ENCODE peak calls at places on chromosome 9, in ten cellular contexts. X is body of pancreas; C is brain microvascular endothelial cell; V is choroid plexus epithelial cell; L is testis; J is BJ; B is CD8-positive, alpha-beta T cell; P is heart right ventricle; U is prostate gland; N is IMR-90. S is an unnamed sample.

GRCh38 chr9:99336005-99336404 is 113.9 kb downstream of the SEC61B start:
- DNase-seq in L (no peak), U (no peak), N (no peak), C (no peak), B (no peak), X (no peak), V (no peak), P (no peak), J (no peak), S (no peak)

GRCh38 chr9:99999797-100000196 is 93.3 kb downstream of the STX17 start:
- DNase-seq in N (no peak), J (no peak), U (no peak), L (no peak), P (no peak), C (no peak), V (no peak), B (no peak), X (no peak), S (no peak)

GRCh38 chr9:4138781-4139180 is 161.1 kb downstream of the GLIS3 start:
- DNase-seq in U (no peak), V (peak), J (no peak), C (no peak), B (no peak), L (no peak), P (no peak), N (no peak), X (no peak), S (peak)

GRCh38 chr9:81314525-81314924 is 374.8 kb downstream of the TLE1 start:
- DNase-seq in C (no peak), X (no peak), U (no peak), B (no peak), J (no peak), L (no peak), P (no peak), V (no peak), N (no peak), S (no peak)

GRCh38 chr9:10050016-10050415 is 562.8 kb downstream of the PTPRD start:
- DNase-seq in N (peak), C (peak), U (no peak), J (no peak), X (no peak), B (no peak), L (no peak), V (peak), P (no peak), S (peak)

GRCh38 chr9:14400658-14400995 is 86.7 kb upstream of the NFIB start:
- DNase-seq in P (peak), B (no peak), U (no peak), V (peak), C (peak), L (no peak), X (peak), J (no peak), N (peak), S (peak)

GRCh38 chr9:133843250-133843649 is 105.1 kb upstream of the SARDH start:
- DNase-seq in L (no peak), N (no peak), X (no peak), C (no peak), P (no peak), J (no peak), U (no peak), B (no peak), V (no peak), S (no peak)

GRCh38 chr9:123440256-123440655 is 84.3 kb downstream of the CRB2 start:
- DNase-seq in X (no peak), C (no peak), B (no peak), U (no peak), J (no peak), N (no peak), P (no peak), L (no peak), V (no peak), S (no peak)

GRCh38 chr9:129343697-129344375 is 165.8 kb upstream of the IER5L start:
- DNase-seq in N (no peak), C (no peak), U (no peak), B (no peak), V (peak), X (no peak), P (no peak), L (peak), J (no peak), S (no peak)

GRCh38 chr9:108842610-108843295 is 13.0 kb downstream of the ACTL7B start:
- DNase-seq in J (no peak), P (no peak), X (no peak), B (no peak), L (no peak), U (no peak), C (no peak), N (no peak), V (no peak), S (no peak)

GRCh38 chr9:107332883-107333282 is 49.8 kb downstream of the RAD23B start:
- DNase-seq in U (no peak), N (no peak), B (no peak), L (peak), V (no peak), J (no peak), C (no peak), P (no peak), X (no peak), S (no peak)

GRCh38 chr9:77516781-77517180 is 131.3 kb downstream of the GNA14 start:
- DNase-seq in L (no peak), B (no peak), P (no peak), X (no peak), C (no peak), N (no peak), V (no peak), J (no peak), U (no peak), S (no peak)

GRCh38 chr9:133251773-133252172 is 23.2 kb downstream of the ABO start:
- DNase-seq in X (no peak), V (no peak), C (no peak), B (no peak), L (peak), N (no peak), P (no peak), J (no peak), U (no peak), S (no peak)

GRCh38 chr9:112110094-112110772 is 64.9 kb downstream of the SUSD1 start:
- DNase-seq in C (no peak), N (no peak), P (no peak), L (no peak), X (no peak), B (no peak), J (no peak), V (no peak), U (no peak), S (no peak)

GRCh38 chr9:136024286-136024685 is 63.1 kb upstream of the UBAC1 start:
- DNase-seq in N (no peak), L (no peak), X (no peak), C (no peak), V (no peak), J (no peak), U (no peak), B (no peak), P (no peak), S (no peak)

GRCh38 chr9:134386951-134387831 is 60.9 kb downstream of the RXRA start:
- DNase-seq in C (no peak), P (peak), L (peak), V (no peak), B (no peak), X (peak), U (peak), J (no peak), N (peak), S (no peak)

GRCh38 chr9:95981741-95982390 is 106.4 kb downstream of the ERCC6L2 start:
- DNase-seq in V (no peak), U (no peak), P (no peak), X (no peak), N (no peak), C (no peak), B (no peak), L (no peak), J (no peak), S (no peak)

GRCh38 chr9:120985759-120986353 is 59.3 kb upstream of the TRAF1 start:
- DNase-seq in X (no peak), U (peak), N (peak), J (no peak), P (peak), B (no peak), V (peak), L (no peak), C (peak), S (peak)

GRCh38 chr9:107600060-107600573 is 110.5 kb upstream of the KLF4 start:
- DNase-seq in J (no peak), X (no peak), L (peak), P (peak), U (peak), B (no peak), C (no peak), V (no peak), N (no peak), S (no peak)

GRCh38 chr9:34279431-34279830 is 49.6 kb downstream of the KIF24 start:
- DNase-seq in X (no peak), U (no peak), B (no peak), L (no peak), V (no peak), J (no peak), P (no peak), N (no peak), C (no peak), S (no peak)

GRCh38 chr9:99251157-99251556 is 29.1 kb downstream of the SEC61B start:
- DNase-seq in X (no peak), U (no peak), C (no peak), B (no peak), P (no peak), J (no peak), V (no peak), N (no peak), L (no peak), S (no peak)

GRCh38 chr9:12776775-12777055 is 1.9 kb downstream of the LURAP1L start:
- DNase-seq in X (no peak), P (no peak), U (no peak), V (peak), J (no peak), N (peak), B (no peak), C (peak), L (no peak), S (no peak)

GRCh38 chr9:6695121-6695814 is 49.7 kb upstream of the GLDC start:
- DNase-seq in V (no peak), B (no peak), X (no peak), L (no peak), U (no peak), P (no peak), J (no peak), N (no peak), C (no peak), S (no peak)

GRCh38 chr9:70192707-70193106 is 66.1 kb upstream of the SMC5 start:
- DNase-seq in P (no peak), B (no peak), N (no peak), V (no peak), U (no peak), C (no peak), L (no peak), J (no peak), X (no peak), S (no peak)

GRCh38 chr9:114908104-114908621 is 22.2 kb downstream of the TNFSF8 start:
- DNase-seq in J (peak), X (peak), L (no peak), V (no peak), B (no peak), P (no peak), N (peak), U (peak), C (no peak), S (peak)

GRCh38 chr9:76571288-76572204 is 112.6 kb downstream of the GCNT1 start:
- DNase-seq in V (peak), P (no peak), X (no peak), U (no peak), C (no peak), L (no peak), B (no peak), N (no peak), J (no peak), S (no peak)

GRCh38 chr9:90002299-90003045 is 397.7 kb downstream of the GADD45G start:
- DNase-seq in L (no peak), V (no peak), U (no peak), P (no peak), X (no peak), N (no peak), C (no peak), J (no peak), B (no peak), S (no peak)

GRCh38 chr9:133125706-133126696 is 5.0 kb upstream of the RALGDS start:
- DNase-seq in B (no peak), P (peak), J (no peak), L (no peak), C (peak), V (peak), U (peak), N (peak), X (peak), S (peak)

GRCh38 chr9:85639675-85640186 is 102.0 kb downstream of the AGTPBP1 start:
- DNase-seq in U (no peak), B (no peak), V (no peak), J (no peak), C (no peak), L (no peak), N (no peak), P (no peak), X (no peak), S (no peak)

GRCh38 chr9:114754574-114754973 is 51.3 kb downstream of the TNFSF15 start:
- DNase-seq in P (no peak), N (no peak), X (no peak), C (no peak), B (no peak), V (no peak), J (no peak), L (no peak), U (no peak), S (no peak)

GRCh38 chr9:11933926-11934325 is 759.3 kb upstream of the TYRP1 start:
- DNase-seq in C (peak), N (peak), U (no peak), X (no peak), V (peak), L (no peak), J (no peak), B (no peak), P (no peak), S (peak)

GRCh38 chr9:98109052-98109451 is 10.0 kb downstream of the TRIM14 start:
- DNase-seq in P (no peak), B (no peak), L (no peak), V (no peak), C (no peak), U (no peak), X (no peak), N (no peak), J (no peak), S (no peak)

GRCh38 chr9:114681594-114682332 is at the start of gene TEX48:
- DNase-seq in X (peak), B (peak), J (no peak), V (peak), P (peak), C (peak), U (peak), L (peak), N (peak), S (peak)

GRCh38 chr9:109314011-109314531 is 6.8 kb downstream of the EPB41L4B start:
- DNase-seq in L (no peak), J (no peak), U (no peak), X (peak), C (no peak), P (no peak), V (no peak), N (no peak), B (no peak), S (no peak)

DNA sequence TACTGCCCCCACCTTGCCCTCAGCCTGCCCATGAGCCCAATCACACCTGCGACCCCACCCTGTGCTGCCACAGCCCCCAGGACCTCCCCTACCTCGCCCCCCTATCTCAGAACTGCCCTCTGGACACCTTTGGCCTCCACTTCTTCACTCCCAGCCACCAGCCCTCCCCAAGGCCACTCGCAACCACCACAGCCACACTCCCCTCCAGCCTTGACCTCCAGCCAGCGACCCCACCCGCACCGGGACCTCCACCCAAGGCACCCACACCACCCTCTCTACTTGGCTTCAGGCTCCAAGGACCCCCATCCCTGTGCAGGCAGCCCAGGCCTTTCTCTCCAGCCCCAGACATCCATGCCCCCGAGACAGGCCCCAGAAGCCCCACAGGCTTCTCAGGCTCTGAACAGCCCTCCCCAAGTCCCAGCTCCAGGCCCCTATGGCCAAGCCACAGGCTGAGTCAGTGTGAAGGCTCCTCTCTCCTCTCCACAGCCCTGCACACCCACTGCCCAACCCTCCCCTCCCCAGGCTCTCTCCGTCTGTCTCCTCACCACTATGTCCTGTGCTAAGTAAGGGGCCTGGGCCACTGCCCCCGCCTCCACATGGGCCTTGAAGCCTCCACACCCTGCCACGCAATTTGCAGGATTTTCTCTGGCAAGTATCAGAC is 2.0 kb downstream of the AK1 start:
- DNase-seq in J (no peak), X (no peak), V (peak), L (no peak), C (peak), N (peak), P (no peak), U (no peak), B (no peak), S (peak)
- H3K4me3 ChIP-seq in J (no peak), X (no peak), V (no peak), L (no peak), C (no peak), N (no peak), P (peak), U (no peak), B (no peak), S (peak)

GRCh38 chr9:131046581-131047202 is 37.7 kb downstream of the LAMC3 start:
- DNase-seq in C (peak), N (peak), V (peak), B (peak), X (peak), L (peak), U (peak), P (peak), J (no peak), S (peak)
- TF ChIP-seq CTCF in C (peak), N (peak), V (peak), B (peak), X (peak), L (peak), U (peak), P (peak), J (peak), S (peak)

DNA sequence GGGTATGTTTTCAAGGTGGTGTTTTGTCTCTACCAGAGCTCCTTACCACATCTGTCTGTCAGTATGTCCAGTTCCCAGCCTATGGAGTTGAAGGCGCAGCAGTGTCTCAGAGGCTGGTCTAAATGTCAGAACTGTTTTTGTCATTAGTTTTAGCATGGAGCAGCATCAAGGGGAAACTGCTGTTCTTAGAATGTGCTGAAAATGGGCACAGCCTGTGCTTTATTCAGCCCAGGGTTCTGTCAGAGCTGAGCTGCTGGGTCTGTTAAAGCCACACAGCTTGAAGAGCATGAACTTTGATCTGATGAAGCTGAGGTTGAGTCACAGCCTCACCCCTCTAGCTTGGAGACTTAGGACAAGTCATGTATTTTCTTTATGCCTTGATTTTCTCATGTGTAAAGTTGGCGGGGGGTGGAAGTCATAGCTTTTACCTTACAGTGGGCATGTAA is 71.9 kb downstream of the RALGPS1 start:
- DNase-seq in X (no peak), B (no peak), J (no peak), P (no peak), N (no peak), V (no peak), C (no peak), L (no peak), U (no peak), S (peak)
- H3K4me3 ChIP-seq in X (no peak), B (peak), J (no peak), P (no peak), N (no peak), V (no peak), C (no peak), L (no peak), U (no peak), S (no peak)

GRCh38 chr9:87556821-87557220 is 59.2 kb downstream of the DAPK1 start:
- DNase-seq in B (no peak), N (no peak), X (no peak), P (peak), V (no peak), C (no peak), L (no peak), U (no peak), J (no peak), S (no peak)
- TF ChIP-seq CTCF in B (no peak), N (no peak), X (no peak), P (no peak), V (no peak), C (no peak), L (no peak), U (no peak), J (no peak), S (no peak)

GRCh38 chr9:17394868-17395488 is 183.9 kb upstream of the SH3GL2 start:
- DNase-seq in P (no peak), L (no peak), U (no peak), C (no peak), X (no peak), J (no peak), V (no peak), N (no peak), B (no peak), S (no peak)
- H3K4me3 ChIP-seq in P (no peak), L (no peak), U (no peak), C (no peak), X (no peak), J (no peak), V (no peak), N (no peak), B (no peak), S (no peak)

DNA sequence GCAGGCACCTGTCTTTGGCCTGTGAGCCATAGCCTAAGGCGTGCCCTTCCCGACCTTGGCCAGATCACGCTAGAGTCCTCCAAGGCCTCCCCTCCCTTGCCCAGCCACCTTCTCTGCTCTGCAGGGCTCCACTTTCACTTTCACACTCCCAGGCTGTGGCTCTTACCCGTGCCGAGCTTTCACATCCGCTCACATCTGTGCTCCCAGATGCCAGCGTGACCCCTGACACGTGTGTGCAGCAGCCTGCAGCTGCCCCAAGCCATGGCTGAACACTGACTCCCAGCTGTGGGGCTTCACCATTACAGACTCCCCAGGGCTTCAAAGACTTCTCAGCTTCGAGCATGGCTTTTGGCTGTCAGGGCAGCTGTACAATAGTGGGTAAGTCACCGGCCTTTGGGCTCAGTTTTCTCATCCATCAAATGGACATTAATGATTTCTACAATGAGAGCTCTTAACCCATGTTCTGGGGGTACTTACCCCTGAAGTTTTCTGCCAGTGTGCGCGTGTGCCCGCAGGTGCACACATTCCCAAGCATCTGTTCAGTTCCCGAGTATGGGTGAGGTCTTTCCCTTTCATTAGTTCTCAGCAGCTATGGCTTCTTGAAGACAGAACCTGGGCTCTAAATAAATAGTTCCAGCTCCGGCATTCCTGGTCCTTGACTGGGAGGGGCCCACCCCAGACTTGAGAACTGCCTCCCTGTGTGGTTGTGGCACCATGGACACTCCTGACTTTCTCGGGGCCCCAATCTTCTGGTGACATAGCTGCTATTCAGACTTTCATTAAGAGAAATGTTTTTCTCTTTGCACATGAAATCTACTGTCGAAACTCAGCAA is 118.6 kb downstream of the RGS3 start:
- DNase-seq in C (peak), N (peak), V (peak), L (peak), X (peak), U (peak), J (no peak), B (peak), P (peak), S (peak)
- TF ChIP-seq CTCF in C (peak), N (peak), V (peak), L (no peak), X (peak), U (no peak), J (peak), B (peak), P (peak), S (peak)